ENCODE peak calls at places on chromosomes 12 and 14, in ten cellular contexts. One of them, this sample, is unnamed. For H3K4me1, the result is how much of the 10 kb centered on the place peaks cover.

GRCh38 chr12:26182377-26182776 is 13.0 kb upstream of the SSPN start:
- DNase-seq in hepatocyte: no peak
- DNase-seq in A549: no peak
- DNase-seq in adrenal gland: no peak
- DNase-seq in stomach: no peak
- DNase-seq in CD8-positive, alpha-beta T cell: no peak
- DNase-seq in testis: no peak
- DNase-seq in lower lobe of right lung: no peak
- DNase-seq in fibroblast of lung: no peak
- DNase-seq in body of pancreas: no peak
- DNase-seq in this sample: no peak

GRCh38 chr14:104968541-104969401 is 9.4 kb downstream of the AHNAK2 start:
- DNase-seq in hepatocyte: peak
- DNase-seq in A549: peak
- DNase-seq in adrenal gland: peak
- DNase-seq in stomach: no peak
- DNase-seq in CD8-positive, alpha-beta T cell: no peak
- DNase-seq in testis: no peak
- DNase-seq in lower lobe of right lung: peak
- DNase-seq in fibroblast of lung: no peak
- DNase-seq in body of pancreas: no peak
- DNase-seq in this sample: peak

GRCh38 chr12:111715242-111715641 is 29.4 kb downstream of the ACAD10 start:
- DNase-seq in hepatocyte: no peak
- DNase-seq in A549: no peak
- DNase-seq in adrenal gland: no peak
- DNase-seq in stomach: peak
- DNase-seq in CD8-positive, alpha-beta T cell: no peak
- DNase-seq in testis: no peak
- DNase-seq in lower lobe of right lung: no peak
- DNase-seq in fibroblast of lung: no peak
- DNase-seq in body of pancreas: no peak
- DNase-seq in this sample: no peak

GRCh38 chr12:49619286-49619685 is 4.1 kb upstream of the PRPF40B start:
- DNase-seq in hepatocyte: no peak
- DNase-seq in A549: no peak
- DNase-seq in adrenal gland: no peak
- DNase-seq in stomach: no peak
- DNase-seq in CD8-positive, alpha-beta T cell: no peak
- DNase-seq in testis: no peak
- DNase-seq in lower lobe of right lung: no peak
- DNase-seq in fibroblast of lung: peak
- DNase-seq in body of pancreas: no peak
- DNase-seq in this sample: no peak

GRCh38 chr12:13390381-13390856 is 193.9 kb downstream of the EMP1 start:
- DNase-seq in hepatocyte: peak
- DNase-seq in A549: peak
- DNase-seq in adrenal gland: peak
- DNase-seq in stomach: peak
- DNase-seq in CD8-positive, alpha-beta T cell: no peak
- DNase-seq in testis: peak
- DNase-seq in lower lobe of right lung: peak
- DNase-seq in fibroblast of lung: peak
- DNase-seq in body of pancreas: peak
- DNase-seq in this sample: peak

GRCh38 chr12:53569174-53569557 is 57.0 kb downstream of the ATF7 start:
- DNase-seq in hepatocyte: no peak
- DNase-seq in A549: no peak
- DNase-seq in adrenal gland: no peak
- DNase-seq in stomach: no peak
- DNase-seq in CD8-positive, alpha-beta T cell: no peak
- DNase-seq in testis: no peak
- DNase-seq in lower lobe of right lung: no peak
- DNase-seq in fibroblast of lung: peak
- DNase-seq in body of pancreas: no peak
- DNase-seq in this sample: no peak

GRCh38 chr12:17344649-17345048 is 738.7 kb upstream of the LMO3 start:
- DNase-seq in hepatocyte: no peak
- DNase-seq in A549: no peak
- DNase-seq in adrenal gland: no peak
- DNase-seq in stomach: no peak
- DNase-seq in CD8-positive, alpha-beta T cell: no peak
- DNase-seq in testis: no peak
- DNase-seq in lower lobe of right lung: no peak
- DNase-seq in fibroblast of lung: no peak
- DNase-seq in body of pancreas: no peak
- DNase-seq in this sample: no peak

GRCh38 chr14:104753528-104754212 is 723 bp downstream of the SIVA1 start:
- DNase-seq in hepatocyte: peak
- DNase-seq in A549: no peak
- DNase-seq in adrenal gland: no peak
- DNase-seq in stomach: no peak
- DNase-seq in CD8-positive, alpha-beta T cell: no peak
- DNase-seq in testis: no peak
- DNase-seq in lower lobe of right lung: no peak
- DNase-seq in fibroblast of lung: no peak
- DNase-seq in body of pancreas: no peak
- DNase-seq in this sample: no peak

GRCh38 chr12:117101953-117102833 is 3.0 kb upstream of the TESC start:
- DNase-seq in hepatocyte: no peak
- DNase-seq in A549: no peak
- DNase-seq in adrenal gland: no peak
- DNase-seq in stomach: no peak
- DNase-seq in CD8-positive, alpha-beta T cell: no peak
- DNase-seq in testis: no peak
- DNase-seq in lower lobe of right lung: no peak
- DNase-seq in fibroblast of lung: no peak
- DNase-seq in body of pancreas: no peak
- DNase-seq in this sample: no peak

GRCh38 chr14:44404021-44404420 is 103.1 kb downstream of the FSCB start:
- DNase-seq in hepatocyte: no peak
- DNase-seq in A549: no peak
- DNase-seq in adrenal gland: no peak
- DNase-seq in stomach: no peak
- DNase-seq in CD8-positive, alpha-beta T cell: no peak
- DNase-seq in testis: no peak
- DNase-seq in lower lobe of right lung: no peak
- DNase-seq in fibroblast of lung: no peak
- DNase-seq in body of pancreas: no peak
- DNase-seq in this sample: no peak

GRCh38 chr14:55271572-55272414 is 572 bp downstream of the FBXO34 start:
- DNase-seq in hepatocyte: peak
- DNase-seq in A549: peak
- DNase-seq in adrenal gland: peak
- DNase-seq in stomach: peak
- DNase-seq in CD8-positive, alpha-beta T cell: peak
- DNase-seq in testis: peak
- DNase-seq in lower lobe of right lung: peak
- DNase-seq in fibroblast of lung: peak
- DNase-seq in body of pancreas: peak
- DNase-seq in this sample: peak

GRCh38 chr14:73810478-73811163 is 41.0 kb upstream of the PTGR2 start:
- DNase-seq in hepatocyte: no peak
- DNase-seq in A549: no peak
- DNase-seq in adrenal gland: no peak
- DNase-seq in stomach: no peak
- DNase-seq in CD8-positive, alpha-beta T cell: no peak
- DNase-seq in testis: no peak
- DNase-seq in lower lobe of right lung: no peak
- DNase-seq in fibroblast of lung: no peak
- DNase-seq in body of pancreas: no peak
- DNase-seq in this sample: no peak

GRCh38 chr14:60722163-60722835 is 1.9 kb downstream of the SIX4 start:
- DNase-seq in hepatocyte: peak
- DNase-seq in A549: peak
- DNase-seq in adrenal gland: peak
- DNase-seq in stomach: peak
- DNase-seq in CD8-positive, alpha-beta T cell: no peak
- DNase-seq in testis: peak
- DNase-seq in lower lobe of right lung: peak
- DNase-seq in fibroblast of lung: peak
- DNase-seq in body of pancreas: peak
- DNase-seq in this sample: peak

GRCh38 chr14:90374813-90375212 is 22.0 kb upstream of the CALM1 start:
- DNase-seq in hepatocyte: no peak
- DNase-seq in A549: no peak
- DNase-seq in adrenal gland: no peak
- DNase-seq in stomach: no peak
- DNase-seq in CD8-positive, alpha-beta T cell: no peak
- DNase-seq in testis: no peak
- DNase-seq in lower lobe of right lung: no peak
- DNase-seq in fibroblast of lung: no peak
- DNase-seq in body of pancreas: no peak
- DNase-seq in this sample: no peak

GRCh38 chr14:90373887-90374286 is 22.9 kb upstream of the CALM1 start:
- DNase-seq in hepatocyte: peak
- DNase-seq in A549: no peak
- DNase-seq in adrenal gland: no peak
- DNase-seq in stomach: no peak
- DNase-seq in CD8-positive, alpha-beta T cell: no peak
- DNase-seq in testis: no peak
- DNase-seq in lower lobe of right lung: no peak
- DNase-seq in fibroblast of lung: no peak
- DNase-seq in body of pancreas: no peak
- DNase-seq in this sample: peak

GRCh38 chr14:90368946-90369721 is 27.7 kb upstream of the CALM1 start:
- DNase-seq in hepatocyte: peak
- DNase-seq in A549: peak
- DNase-seq in adrenal gland: no peak
- DNase-seq in stomach: no peak
- DNase-seq in CD8-positive, alpha-beta T cell: no peak
- DNase-seq in testis: no peak
- DNase-seq in lower lobe of right lung: no peak
- DNase-seq in fibroblast of lung: peak
- DNase-seq in body of pancreas: no peak
- DNase-seq in this sample: peak
- TF ChIP-seq CTCF in hepatocyte: no peak
- TF ChIP-seq CTCF in A549: peak
- TF ChIP-seq CTCF in adrenal gland: no peak
- TF ChIP-seq CTCF in stomach: no peak
- TF ChIP-seq CTCF in CD8-positive, alpha-beta T cell: peak
- TF ChIP-seq CTCF in testis: no peak
- TF ChIP-seq CTCF in lower lobe of right lung: no peak
- TF ChIP-seq CTCF in fibroblast of lung: no peak
- TF ChIP-seq CTCF in body of pancreas: peak
- TF ChIP-seq CTCF in this sample: no peak

DNA sequence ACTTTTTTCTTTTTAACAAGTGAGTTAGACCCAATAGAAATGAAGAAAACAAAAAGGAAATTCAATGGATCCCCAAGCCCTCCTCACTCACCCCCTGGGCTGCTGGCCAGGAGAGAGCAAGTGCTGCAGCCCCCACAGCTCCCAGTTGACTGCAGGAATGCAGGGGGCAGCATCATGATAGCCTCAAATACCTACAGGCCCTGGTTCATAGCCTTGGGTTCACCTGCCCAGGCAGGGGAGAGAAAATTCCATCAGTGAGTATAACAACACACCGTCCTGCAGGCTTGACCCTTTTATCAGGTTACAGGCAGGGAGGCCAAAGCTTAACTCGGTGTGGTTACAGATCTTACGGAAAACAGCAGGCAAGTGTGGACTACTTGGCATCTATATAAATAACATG is 76.3 kb downstream of the PHLDA1 start:
- DNase-seq in hepatocyte: no peak
- DNase-seq in A549: no peak
- DNase-seq in adrenal gland: no peak
- DNase-seq in stomach: no peak
- DNase-seq in CD8-positive, alpha-beta T cell: no peak
- DNase-seq in testis: no peak
- DNase-seq in lower lobe of right lung: no peak
- DNase-seq in fibroblast of lung: no peak
- DNase-seq in body of pancreas: no peak
- DNase-seq in this sample: no peak
- H3K4me1 ChIP-seq in hepatocyte: under half
- H3K4me1 ChIP-seq in A549: half or more
- H3K4me1 ChIP-seq in adrenal gland: under half
- H3K4me1 ChIP-seq in stomach: under half
- H3K4me1 ChIP-seq in CD8-positive, alpha-beta T cell: under half
- H3K4me1 ChIP-seq in testis: under half
- H3K4me1 ChIP-seq in lower lobe of right lung: under half
- H3K4me1 ChIP-seq in fibroblast of lung: under half
- H3K4me1 ChIP-seq in body of pancreas: half or more
- H3K4me1 ChIP-seq in this sample: under half

GRCh38 chr12:128798543-128799341 is 25.0 kb downstream of the SLC15A4 start:
- DNase-seq in hepatocyte: no peak
- DNase-seq in A549: no peak
- DNase-seq in adrenal gland: no peak
- DNase-seq in stomach: no peak
- DNase-seq in CD8-positive, alpha-beta T cell: no peak
- DNase-seq in testis: no peak
- DNase-seq in lower lobe of right lung: peak
- DNase-seq in fibroblast of lung: no peak
- DNase-seq in body of pancreas: no peak
- DNase-seq in this sample: no peak
- H3K4me3 ChIP-seq in hepatocyte: no peak
- H3K4me3 ChIP-seq in A549: no peak
- H3K4me3 ChIP-seq in adrenal gland: no peak
- H3K4me3 ChIP-seq in stomach: no peak
- H3K4me3 ChIP-seq in CD8-positive, alpha-beta T cell: no peak
- H3K4me3 ChIP-seq in testis: no peak
- H3K4me3 ChIP-seq in lower lobe of right lung: no peak
- H3K4me3 ChIP-seq in fibroblast of lung: no peak
- H3K4me3 ChIP-seq in body of pancreas: no peak
- H3K4me3 ChIP-seq in this sample: no peak

GRCh38 chr14:72419226-72419625 is 474.7 kb downstream of the DPF3 start:
- DNase-seq in hepatocyte: no peak
- DNase-seq in A549: no peak
- DNase-seq in adrenal gland: no peak
- DNase-seq in stomach: no peak
- DNase-seq in CD8-positive, alpha-beta T cell: no peak
- DNase-seq in testis: no peak
- DNase-seq in lower lobe of right lung: no peak
- DNase-seq in fibroblast of lung: no peak
- DNase-seq in body of pancreas: no peak
- DNase-seq in this sample: no peak

GRCh38 chr14:72416081-72416849 is 477.6 kb downstream of the DPF3 start:
- DNase-seq in hepatocyte: no peak
- DNase-seq in A549: no peak
- DNase-seq in adrenal gland: no peak
- DNase-seq in stomach: no peak
- DNase-seq in CD8-positive, alpha-beta T cell: no peak
- DNase-seq in testis: no peak
- DNase-seq in lower lobe of right lung: no peak
- DNase-seq in fibroblast of lung: no peak
- DNase-seq in body of pancreas: no peak
- DNase-seq in this sample: no peak

GRCh38 chr14:72420749-72421452 is 473.0 kb downstream of the DPF3 start:
- DNase-seq in hepatocyte: peak
- DNase-seq in A549: peak
- DNase-seq in adrenal gland: peak
- DNase-seq in stomach: peak
- DNase-seq in CD8-positive, alpha-beta T cell: peak
- DNase-seq in testis: peak
- DNase-seq in lower lobe of right lung: peak
- DNase-seq in fibroblast of lung: peak
- DNase-seq in body of pancreas: peak
- DNase-seq in this sample: peak

DNA sequence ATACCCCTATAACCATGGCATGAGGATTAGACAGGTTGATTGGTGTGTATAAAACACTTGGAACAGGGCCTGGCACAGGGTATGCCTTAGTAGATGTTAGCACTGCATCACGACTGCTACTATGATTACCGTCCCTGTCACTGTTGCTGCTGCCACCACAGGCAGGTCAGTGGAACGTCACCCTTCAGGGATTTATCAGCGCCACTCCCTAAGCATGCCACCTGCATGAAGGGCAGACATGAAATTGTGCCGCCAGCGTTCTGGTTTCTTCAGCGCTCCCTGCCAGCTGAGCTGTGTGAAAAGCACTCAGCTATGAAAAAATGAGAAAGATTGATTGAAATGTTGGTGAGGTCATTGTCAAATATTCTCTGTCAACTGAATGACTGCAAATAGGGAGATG is 477.0 kb downstream of the DPF3 start:
- DNase-seq in hepatocyte: no peak
- DNase-seq in A549: peak
- DNase-seq in adrenal gland: no peak
- DNase-seq in stomach: no peak
- DNase-seq in CD8-positive, alpha-beta T cell: no peak
- DNase-seq in testis: peak
- DNase-seq in lower lobe of right lung: no peak
- DNase-seq in fibroblast of lung: no peak
- DNase-seq in body of pancreas: no peak
- DNase-seq in this sample: peak
- TF ChIP-seq CTCF in hepatocyte: no peak
- TF ChIP-seq CTCF in A549: no peak
- TF ChIP-seq CTCF in adrenal gland: no peak
- TF ChIP-seq CTCF in stomach: no peak
- TF ChIP-seq CTCF in CD8-positive, alpha-beta T cell: no peak
- TF ChIP-seq CTCF in testis: no peak
- TF ChIP-seq CTCF in lower lobe of right lung: no peak
- TF ChIP-seq CTCF in fibroblast of lung: no peak
- TF ChIP-seq CTCF in body of pancreas: no peak
- TF ChIP-seq CTCF in this sample: peak

This sample was measured in BE2C.